ENCODE peak calls at places on chromosomes 1 and 21, in ten cellular contexts. F is GM03348; S is Right ventricle myocardium superior; U is progenitor cell of endocrine pancreas; L is dermis blood vessel endothelial cell; B is choroid plexus epithelial cell; X is fibroblast of the aortic adventitia; E is anterior cingulate cortex; O is naive thymus-derived CD4-positive, alpha-beta T cell; Y is stimulated activated CD8-positive, alpha-beta memory T cell treated with anti-CD3 and anti-CD28 coated beads, Interleukin-7, amount 100 ng/mL, for 24 hours. H is an unnamed sample.

GRCh38 chr1:15153842-15154479 is 414 bp downstream of the TMEM51 start:
- DNase-seq in F (peak; percentile 89), S (peak; percentile 76), U (peak; percentile 57), L (peak; percentile 82), B (peak; percentile 62), X (peak; percentile 43), E (peak; percentile 20), O (no peak), Y (peak; percentile 10), H (peak; percentile 62)

GRCh38 chr1:247357781-247358211 is 26.1 kb upstream of the ZNF496 start:
- DNase-seq in F (no peak), S (peak; percentile 51), U (no peak), L (no peak), B (peak; percentile 66), X (peak; percentile 57), E (no peak), O (no peak), Y (no peak), H (peak; percentile 79)

GRCh38 chr1:200873116-200873670 is 412 bp downstream of the GPR25 start:
- DNase-seq in F (no peak), S (no peak), U (no peak), L (peak; percentile 19), B (no peak), X (no peak), E (no peak), O (no peak), Y (no peak), H (no peak)

GRCh38 chr1:246907472-246907871 is 24.3 kb downstream of the AHCTF1 start:
- DNase-seq in F (peak; percentile 21), S (no peak), U (no peak), L (peak; percentile 82), B (peak; percentile 83), X (peak; percentile 79), E (no peak), O (peak; percentile 18), Y (no peak), H (peak; percentile 13)

GRCh38 chr1:215819114-215819513 is 252.0 kb downstream of the KCTD3 start:
- DNase-seq in F (no peak), S (no peak), U (no peak), L (no peak), B (peak; percentile 27), X (peak; percentile 66), E (no peak), O (no peak), Y (no peak), H (no peak)

GRCh38 chr1:201495447-201496295 is 11.3 kb downstream of the CSRP1 start:
- DNase-seq in F (no peak), S (peak; percentile 89), U (no peak), L (no peak), B (peak; percentile 84), X (peak; percentile 79), E (peak; percentile 72), O (no peak), Y (no peak), H (no peak)

GRCh38 chr1:209611771-209612570 is 28.5 kb downstream of the CAMK1G start:
- DNase-seq in F (no peak), S (no peak), U (no peak), L (no peak), B (no peak), X (no peak), E (no peak), O (no peak), Y (no peak), H (no peak)

GRCh38 chr1:144101397-144102050 is 129.7 kb upstream of the FAM72C start:
- DNase-seq in F (no peak), S (peak; percentile 56), U (peak; percentile 13), L (no peak), B (no peak), X (no peak), E (no peak), O (no peak), Y (no peak), H (no peak)

GRCh38 chr21:32329776-32330175 is 31.1 kb downstream of the MRAP start:
- DNase-seq in F (peak; percentile 33), S (no peak), U (no peak), L (peak; percentile 73), B (no peak), X (no peak), E (no peak), O (no peak), Y (no peak), H (no peak)

H was measured in Caki2.